ENCODE peak calls at places on chromosomes 16 and 17, in six cellular contexts. M is Jurkat, Clone E6-1; G is retinal pigment epithelial cell; W is stimulated activated CD8-positive, alpha-beta memory T cell treated with anti-CD3 and anti-CD28 coated beads, Interleukin-15, amount 100 ng/mL, for 4 hours; H is DMS 273 treated with DMSO at 0.1 percent for 48 hours; R is NCI-H748 treated with DMSO at 0.1 percent for 48 hours. J is an unnamed sample.
A peak's percentile ranks its signal among the peaks of the same experiment; 100 is the strongest.

GRCh38 chr16:86306046-86306644 is 204.2 kb upstream of the FOXF1 start:
- DNase-seq in H (no peak), G (no peak), W (no peak), M (no peak), R (no peak), J (no peak)

GRCh38 chr17:1484586-1485310 is 7.7 kb downstream of the MYO1C start:
- DNase-seq in R (peak; percentile 47), G (no peak), M (no peak), H (no peak), W (peak; percentile 43), J (peak; percentile 61)

GRCh38 chr17:17041018-17041521 is 1.2 kb upstream of the MPRIP start:
- DNase-seq in M (no peak), W (no peak), G (no peak), R (no peak), H (peak; percentile 54), J (peak; percentile 82)

GRCh38 chr17:42698736-42699414 is 16.5 kb downstream of the CNTNAP1 start:
- DNase-seq in W (no peak), M (no peak), R (no peak), G (no peak), H (peak; percentile 10), J (no peak)

GRCh38 chr17:58315750-58316149 is 12.8 kb downstream of the TSPOAP1 start:
- DNase-seq in M (no peak), G (no peak), H (no peak), W (no peak), R (no peak), J (no peak)

GRCh38 chr17:13544292-13544691 is 57.4 kb downstream of the HS3ST3A1 start:
- DNase-seq in G (peak; percentile 94), M (no peak), W (no peak), H (no peak), R (no peak), J (no peak)

GRCh38 chr16:31456988-31457360 is 2.3 kb upstream of the ARMC5 start:
- DNase-seq in W (no peak), H (no peak), G (no peak), M (no peak), R (no peak), J (no peak)

GRCh38 chr17:42027961-42028790 is 8.3 kb downstream of the NKIRAS2 start:
- DNase-seq in W (no peak), M (no peak), G (no peak), H (no peak), R (no peak), J (peak; percentile 71)

GRCh38 chr17:3012926-3013581 is 50.4 kb downstream of the OR1D5 start:
- DNase-seq in W (peak; percentile 24), G (no peak), M (peak; percentile 41), R (peak; percentile 32), H (no peak), J (peak; percentile 41)

GRCh38 chr16:14251419-14251818 is 180.3 kb downstream of the MRTFB start:
- DNase-seq in R (no peak), G (no peak), W (no peak), H (no peak), M (no peak), J (no peak)

GRCh38 chr16:82728901-82729300 is 102.1 kb downstream of the CDH13 start:
- DNase-seq in W (no peak), H (no peak), R (no peak), G (no peak), M (no peak), J (no peak)

GRCh38 chr17:74152591-74153455 is 50.7 kb upstream of the RPL38 start:
- DNase-seq in H (peak; percentile 67), R (no peak), M (no peak), G (no peak), W (no peak), J (peak; percentile 22)

GRCh38 chr16:54627616-54628015 is 303.0 kb upstream of the IRX5 start:
- DNase-seq in H (no peak), R (no peak), G (no peak), M (no peak), W (no peak), J (no peak)

GRCh38 chr16:75341934-75342811 is 90.7 kb upstream of the BCAR1 start:
- DNase-seq in H (no peak), M (no peak), R (no peak), W (no peak), G (peak; percentile 11), J (peak; percentile 3)

GRCh38 chr16:22188267-22188594 is 17.8 kb upstream of the EEF2K start:
- DNase-seq in R (no peak), M (no peak), H (no peak), G (no peak), W (no peak), J (no peak)

GRCh38 chr16:24123275-24123674 is 132.9 kb upstream of the CACNG3 start:
- DNase-seq in M (no peak), G (no peak), R (no peak), W (no peak), H (no peak), J (no peak)

GRCh38 chr17:62968445-62968923 is 2.4 kb downstream of the TANC2 start:
- DNase-seq in M (peak; percentile 80), G (peak; percentile 69), R (peak; percentile 93), H (peak; percentile 88), W (peak; percentile 44), J (peak; percentile 89)

GRCh38 chr17:38745545-38745944 is 2.6 kb downstream of the PCGF2 start:
- DNase-seq in M (no peak), G (no peak), H (no peak), R (no peak), W (no peak), J (peak; percentile 98)

GRCh38 chr16:5578980-5579379 is 481.4 kb upstream of the EEF2KMT start:
- DNase-seq in R (no peak), H (no peak), M (no peak), W (no peak), G (no peak), J (no peak)

GRCh38 chr16:28981517-28981916 is 3.3 kb upstream of the LAT start:
- DNase-seq in G (no peak), R (no peak), W (no peak), H (no peak), M (peak; percentile 30), J (no peak)

GRCh38 chr17:18248300-18248731 is 10.2 kb downstream of the FLII start:
- DNase-seq in R (peak; percentile 72), G (no peak), W (peak; percentile 28), M (peak; percentile 47), H (peak; percentile 25), J (peak; percentile 75)

GRCh38 chr16:10922328-10923145 is 19.7 kb downstream of the DEXI start:
- DNase-seq in H (no peak), G (no peak), M (no peak), R (no peak), W (no peak), J (peak; percentile 34)

GRCh38 chr16:68503334-68503733 is 35.8 kb upstream of the ZFP90 start:
- DNase-seq in G (no peak), W (no peak), H (no peak), R (no peak), M (no peak), J (no peak)

GRCh38 chr16:13793788-13794461 is 126.0 kb upstream of the ERCC4 start:
- DNase-seq in R (no peak), M (no peak), G (no peak), H (peak; percentile 80), W (no peak), J (peak; percentile 17)

GRCh38 chr17:10614536-10615155 is 42.5 kb downstream of the MYH3 start:
- DNase-seq in M (peak; percentile 42), H (no peak), R (no peak), W (no peak), G (no peak), J (peak; percentile 23)

GRCh38 chr16:19463468-19464315 is 46.0 kb downstream of the TMC5 start:
- DNase-seq in R (peak; percentile 84), M (no peak), G (no peak), W (no peak), H (no peak), J (peak; percentile 95)

GRCh38 chr16:10961231-10961630 is 16.9 kb downstream of the CLEC16A start:
- DNase-seq in H (no peak), M (no peak), G (peak; percentile 39), R (no peak), W (no peak), J (no peak)